ENCODE peak calls at places on chromosome 6, in six cellular contexts. F, T, P, B, C and H are unnamed samples.
A peak's percentile ranks its signal among the peaks of the same experiment; 100 is the strongest.

GRCh38 chr6:91276315-91276714 is 689.4 kb upstream of the MAP3K7 start:
- DNase-seq in B (peak; percentile 19), F (no peak), P (no peak), C (no peak), T (peak; percentile 63), H (no peak)

GRCh38 chr6:132354517-132355167 is 46.6 kb downstream of the MOXD1 start:
- DNase-seq in T (peak; percentile 30), B (no peak), P (peak; percentile 15), F (no peak), C (no peak), H (peak; percentile 67)

GRCh38 chr6:43833223-43833995 is 63.4 kb downstream of the VEGFA start:
- DNase-seq in P (no peak), C (no peak), B (peak; percentile 91), T (no peak), F (peak; percentile 19), H (no peak)

GRCh38 chr6:130936933-130937332 is 109.7 kb downstream of the SMLR1 start:
- DNase-seq in T (no peak), P (no peak), F (no peak), B (no peak), C (no peak), H (no peak)

GRCh38 chr6:135935951-135936601 is 84.6 kb downstream of the PDE7B start:
- DNase-seq in T (peak; percentile 76), P (no peak), B (no peak), F (no peak), C (no peak), H (no peak)

GRCh38 chr6:159844737-159845645 is 44.9 kb downstream of the PNLDC1 start:
- DNase-seq in F (no peak), C (no peak), B (no peak), T (no peak), P (no peak), H (no peak)

GRCh38 chr6:142927904-142928303 is 17.1 kb downstream of the HIVEP2 start:
- DNase-seq in F (no peak), P (no peak), C (no peak), B (no peak), T (peak; percentile 58), H (no peak)

GRCh38 chr6:18155864-18156396 is 708 bp downstream of the KDM1B start:
- DNase-seq in C (peak; percentile 80), B (peak; percentile 37), P (peak; percentile 36), T (peak; percentile 52), F (peak; percentile 38), H (peak; percentile 84)

GRCh38 chr6:49257549-49257948 is 205.5 kb downstream of the MMUT start:
- DNase-seq in B (no peak), P (no peak), T (no peak), F (peak; percentile 15), C (no peak), H (no peak)

GRCh38 chr6:136784910-136785746 is 7.1 kb downstream of the MAP3K5 start:
- DNase-seq in C (no peak), F (peak; percentile 57), T (peak; percentile 63), P (peak; percentile 29), B (no peak), H (peak; percentile 74)

GRCh38 chr6:113458368-113459010 is 398.7 kb upstream of the MARCKS start:
- DNase-seq in B (no peak), F (peak; percentile 65), T (peak; percentile 71), P (no peak), C (no peak), H (no peak)

GRCh38 chr6:57313009-57313408 is 4.4 kb upstream of the PRIM2 start:
- DNase-seq in B (no peak), T (no peak), F (no peak), P (no peak), C (no peak), H (no peak)